ENCODE peak calls at places on chromosome 15, in nine cellular contexts. One of them, this sample, is unnamed.

GRCh38 chr15:59622289-59622688 is 10.7 kb downstream of the GCNT3 start:
- DNase-seq in stomach: peak; percentile 66
- DNase-seq in stimulated activated CD4-positive, alpha-beta T cell treated with anti-CD3 and anti-CD28 coated beads, Interleukin-4, amount 100 ng/mL, for 1 hour: peak; percentile 32
- DNase-seq in activated gamma-delta T cell treated with Interleukin-2 at 50 U/mL for 16 hours: peak; percentile 6
- DNase-seq in stimulated activated effector memory CD8-positive, alpha-beta T cell treated with anti-CD3 and anti-CD28 coated beads, Interleukin-12 subunit alpha, Interleukin-12 subunit beta, amount 100 ng/mL, for 72 hours: peak; percentile 75
- DNase-seq in nephron progenitor cell: peak; percentile 53
- DNase-seq in glutamatergic neuron: peak; percentile 65
- DNase-seq in NCI-H1436: peak; percentile 7
- DNase-seq in C1 segment of cervical spinal cord: no peak
- DNase-seq in this sample: peak; percentile 76

GRCh38 chr15:69623521-69624513 is 171.2 kb downstream of the RPLP1 start:
- DNase-seq in glutamatergic neuron: no peak
- DNase-seq in stomach: no peak
- DNase-seq in nephron progenitor cell: no peak
- DNase-seq in C1 segment of cervical spinal cord: no peak
- DNase-seq in activated gamma-delta T cell treated with Interleukin-2 at 50 U/mL for 16 hours: no peak
- DNase-seq in stimulated activated CD4-positive, alpha-beta T cell treated with anti-CD3 and anti-CD28 coated beads, Interleukin-4, amount 100 ng/mL, for 1 hour: no peak
- DNase-seq in stimulated activated effector memory CD8-positive, alpha-beta T cell treated with anti-CD3 and anti-CD28 coated beads, Interleukin-12 subunit alpha, Interleukin-12 subunit beta, amount 100 ng/mL, for 72 hours: peak; percentile 41
- DNase-seq in NCI-H1436: no peak
- DNase-seq in this sample: peak; percentile 22

GRCh38 chr15:68630205-68630555 is 51.4 kb downstream of the CORO2B start:
- DNase-seq in stimulated activated effector memory CD8-positive, alpha-beta T cell treated with anti-CD3 and anti-CD28 coated beads, Interleukin-12 subunit alpha, Interleukin-12 subunit beta, amount 100 ng/mL, for 72 hours: no peak
- DNase-seq in nephron progenitor cell: no peak
- DNase-seq in NCI-H1436: no peak
- DNase-seq in glutamatergic neuron: no peak
- DNase-seq in stimulated activated CD4-positive, alpha-beta T cell treated with anti-CD3 and anti-CD28 coated beads, Interleukin-4, amount 100 ng/mL, for 1 hour: no peak
- DNase-seq in activated gamma-delta T cell treated with Interleukin-2 at 50 U/mL for 16 hours: no peak
- DNase-seq in C1 segment of cervical spinal cord: no peak
- DNase-seq in stomach: no peak
- DNase-seq in this sample: no peak

GRCh38 chr15:51311510-51311909 is 26.9 kb downstream of the CYP19A1 start:
- DNase-seq in glutamatergic neuron: no peak
- DNase-seq in nephron progenitor cell: no peak
- DNase-seq in stomach: no peak
- DNase-seq in C1 segment of cervical spinal cord: no peak
- DNase-seq in activated gamma-delta T cell treated with Interleukin-2 at 50 U/mL for 16 hours: no peak
- DNase-seq in stimulated activated CD4-positive, alpha-beta T cell treated with anti-CD3 and anti-CD28 coated beads, Interleukin-4, amount 100 ng/mL, for 1 hour: no peak
- DNase-seq in stimulated activated effector memory CD8-positive, alpha-beta T cell treated with anti-CD3 and anti-CD28 coated beads, Interleukin-12 subunit alpha, Interleukin-12 subunit beta, amount 100 ng/mL, for 72 hours: no peak
- DNase-seq in NCI-H1436: no peak
- DNase-seq in this sample: no peak

GRCh38 chr15:41894791-41895463 is 1.1 kb upstream of the SPTBN5 start:
- DNase-seq in stimulated activated CD4-positive, alpha-beta T cell treated with anti-CD3 and anti-CD28 coated beads, Interleukin-4, amount 100 ng/mL, for 1 hour: peak; percentile 67
- DNase-seq in stimulated activated effector memory CD8-positive, alpha-beta T cell treated with anti-CD3 and anti-CD28 coated beads, Interleukin-12 subunit alpha, Interleukin-12 subunit beta, amount 100 ng/mL, for 72 hours: peak; percentile 85
- DNase-seq in activated gamma-delta T cell treated with Interleukin-2 at 50 U/mL for 16 hours: peak; percentile 93
- DNase-seq in stomach: peak; percentile 68
- DNase-seq in nephron progenitor cell: no peak
- DNase-seq in C1 segment of cervical spinal cord: peak; percentile 6
- DNase-seq in glutamatergic neuron: no peak
- DNase-seq in NCI-H1436: peak; percentile 9
- DNase-seq in this sample: peak; percentile 60

GRCh38 chr15:27817258-27817657 is 281.9 kb downstream of the OCA2 start:
- DNase-seq in stimulated activated CD4-positive, alpha-beta T cell treated with anti-CD3 and anti-CD28 coated beads, Interleukin-4, amount 100 ng/mL, for 1 hour: no peak
- DNase-seq in nephron progenitor cell: no peak
- DNase-seq in activated gamma-delta T cell treated with Interleukin-2 at 50 U/mL for 16 hours: no peak
- DNase-seq in stimulated activated effector memory CD8-positive, alpha-beta T cell treated with anti-CD3 and anti-CD28 coated beads, Interleukin-12 subunit alpha, Interleukin-12 subunit beta, amount 100 ng/mL, for 72 hours: no peak
- DNase-seq in glutamatergic neuron: no peak
- DNase-seq in NCI-H1436: no peak
- DNase-seq in C1 segment of cervical spinal cord: no peak
- DNase-seq in stomach: no peak
- DNase-seq in this sample: no peak

GRCh38 chr15:31080618-31081017 is 20.9 kb downstream of the TRPM1 start:
- DNase-seq in glutamatergic neuron: peak; percentile 80
- DNase-seq in activated gamma-delta T cell treated with Interleukin-2 at 50 U/mL for 16 hours: no peak
- DNase-seq in stomach: peak; percentile 81
- DNase-seq in stimulated activated effector memory CD8-positive, alpha-beta T cell treated with anti-CD3 and anti-CD28 coated beads, Interleukin-12 subunit alpha, Interleukin-12 subunit beta, amount 100 ng/mL, for 72 hours: no peak
- DNase-seq in NCI-H1436: no peak
- DNase-seq in stimulated activated CD4-positive, alpha-beta T cell treated with anti-CD3 and anti-CD28 coated beads, Interleukin-4, amount 100 ng/mL, for 1 hour: peak; percentile 27
- DNase-seq in C1 segment of cervical spinal cord: no peak
- DNase-seq in nephron progenitor cell: peak; percentile 84
- DNase-seq in this sample: peak; percentile 41

GRCh38 chr15:89472785-89473256 is 23.6 kb downstream of the RHCG start:
- DNase-seq in stimulated activated effector memory CD8-positive, alpha-beta T cell treated with anti-CD3 and anti-CD28 coated beads, Interleukin-12 subunit alpha, Interleukin-12 subunit beta, amount 100 ng/mL, for 72 hours: peak; percentile 74
- DNase-seq in glutamatergic neuron: peak; percentile 88
- DNase-seq in nephron progenitor cell: peak; percentile 85
- DNase-seq in NCI-H1436: peak; percentile 56
- DNase-seq in C1 segment of cervical spinal cord: peak; percentile 5
- DNase-seq in activated gamma-delta T cell treated with Interleukin-2 at 50 U/mL for 16 hours: no peak
- DNase-seq in stomach: peak; percentile 28
- DNase-seq in stimulated activated CD4-positive, alpha-beta T cell treated with anti-CD3 and anti-CD28 coated beads, Interleukin-4, amount 100 ng/mL, for 1 hour: peak; percentile 25
- DNase-seq in this sample: peak; percentile 46

GRCh38 chr15:81419304-81419943 is 45.4 kb upstream of the TMC3 start:
- DNase-seq in nephron progenitor cell: peak; percentile 36
- DNase-seq in stimulated activated effector memory CD8-positive, alpha-beta T cell treated with anti-CD3 and anti-CD28 coated beads, Interleukin-12 subunit alpha, Interleukin-12 subunit beta, amount 100 ng/mL, for 72 hours: no peak
- DNase-seq in NCI-H1436: no peak
- DNase-seq in stomach: no peak
- DNase-seq in C1 segment of cervical spinal cord: no peak
- DNase-seq in activated gamma-delta T cell treated with Interleukin-2 at 50 U/mL for 16 hours: no peak
- DNase-seq in stimulated activated CD4-positive, alpha-beta T cell treated with anti-CD3 and anti-CD28 coated beads, Interleukin-4, amount 100 ng/mL, for 1 hour: no peak
- DNase-seq in glutamatergic neuron: no peak
- DNase-seq in this sample: no peak

GRCh38 chr15:66862111-66862815 is 160.2 kb downstream of the SMAD6 start:
- DNase-seq in C1 segment of cervical spinal cord: no peak
- DNase-seq in stimulated activated CD4-positive, alpha-beta T cell treated with anti-CD3 and anti-CD28 coated beads, Interleukin-4, amount 100 ng/mL, for 1 hour: no peak
- DNase-seq in stimulated activated effector memory CD8-positive, alpha-beta T cell treated with anti-CD3 and anti-CD28 coated beads, Interleukin-12 subunit alpha, Interleukin-12 subunit beta, amount 100 ng/mL, for 72 hours: no peak
- DNase-seq in nephron progenitor cell: no peak
- DNase-seq in NCI-H1436: no peak
- DNase-seq in activated gamma-delta T cell treated with Interleukin-2 at 50 U/mL for 16 hours: no peak
- DNase-seq in glutamatergic neuron: no peak
- DNase-seq in stomach: no peak
- DNase-seq in this sample: no peak

GRCh38 chr15:59237119-59237853 is 30.6 kb downstream of the LDHAL6B start:
- DNase-seq in stomach: no peak
- DNase-seq in stimulated activated effector memory CD8-positive, alpha-beta T cell treated with anti-CD3 and anti-CD28 coated beads, Interleukin-12 subunit alpha, Interleukin-12 subunit beta, amount 100 ng/mL, for 72 hours: no peak
- DNase-seq in stimulated activated CD4-positive, alpha-beta T cell treated with anti-CD3 and anti-CD28 coated beads, Interleukin-4, amount 100 ng/mL, for 1 hour: no peak
- DNase-seq in C1 segment of cervical spinal cord: no peak
- DNase-seq in NCI-H1436: no peak
- DNase-seq in activated gamma-delta T cell treated with Interleukin-2 at 50 U/mL for 16 hours: no peak
- DNase-seq in nephron progenitor cell: no peak
- DNase-seq in glutamatergic neuron: no peak
- DNase-seq in this sample: no peak

GRCh38 chr15:52379395-52380111 is 83.9 kb upstream of the MYO5C start:
- DNase-seq in nephron progenitor cell: no peak
- DNase-seq in stimulated activated effector memory CD8-positive, alpha-beta T cell treated with anti-CD3 and anti-CD28 coated beads, Interleukin-12 subunit alpha, Interleukin-12 subunit beta, amount 100 ng/mL, for 72 hours: peak; percentile 73
- DNase-seq in stomach: no peak
- DNase-seq in stimulated activated CD4-positive, alpha-beta T cell treated with anti-CD3 and anti-CD28 coated beads, Interleukin-4, amount 100 ng/mL, for 1 hour: no peak
- DNase-seq in NCI-H1436: no peak
- DNase-seq in C1 segment of cervical spinal cord: no peak
- DNase-seq in activated gamma-delta T cell treated with Interleukin-2 at 50 U/mL for 16 hours: no peak
- DNase-seq in glutamatergic neuron: no peak
- DNase-seq in this sample: no peak

GRCh38 chr15:24848050-24848449 is 106.7 kb upstream of the SNRPN start:
- DNase-seq in nephron progenitor cell: peak; percentile 51
- DNase-seq in activated gamma-delta T cell treated with Interleukin-2 at 50 U/mL for 16 hours: no peak
- DNase-seq in stimulated activated CD4-positive, alpha-beta T cell treated with anti-CD3 and anti-CD28 coated beads, Interleukin-4, amount 100 ng/mL, for 1 hour: no peak
- DNase-seq in C1 segment of cervical spinal cord: peak; percentile 56
- DNase-seq in glutamatergic neuron: peak; percentile 59
- DNase-seq in stomach: no peak
- DNase-seq in NCI-H1436: no peak
- DNase-seq in stimulated activated effector memory CD8-positive, alpha-beta T cell treated with anti-CD3 and anti-CD28 coated beads, Interleukin-12 subunit alpha, Interleukin-12 subunit beta, amount 100 ng/mL, for 72 hours: no peak
- DNase-seq in this sample: no peak

GRCh38 chr15:27884726-27885125 is 214.4 kb downstream of the OCA2 start:
- DNase-seq in activated gamma-delta T cell treated with Interleukin-2 at 50 U/mL for 16 hours: no peak
- DNase-seq in glutamatergic neuron: no peak
- DNase-seq in C1 segment of cervical spinal cord: no peak
- DNase-seq in stimulated activated effector memory CD8-positive, alpha-beta T cell treated with anti-CD3 and anti-CD28 coated beads, Interleukin-12 subunit alpha, Interleukin-12 subunit beta, amount 100 ng/mL, for 72 hours: no peak
- DNase-seq in stomach: no peak
- DNase-seq in nephron progenitor cell: no peak
- DNase-seq in NCI-H1436: no peak
- DNase-seq in stimulated activated CD4-positive, alpha-beta T cell treated with anti-CD3 and anti-CD28 coated beads, Interleukin-4, amount 100 ng/mL, for 1 hour: no peak
- DNase-seq in this sample: no peak

GRCh38 chr15:32033186-32033890 is 3.0 kb downstream of the CHRNA7 start:
- DNase-seq in stimulated activated effector memory CD8-positive, alpha-beta T cell treated with anti-CD3 and anti-CD28 coated beads, Interleukin-12 subunit alpha, Interleukin-12 subunit beta, amount 100 ng/mL, for 72 hours: no peak
- DNase-seq in stimulated activated CD4-positive, alpha-beta T cell treated with anti-CD3 and anti-CD28 coated beads, Interleukin-4, amount 100 ng/mL, for 1 hour: no peak
- DNase-seq in nephron progenitor cell: no peak
- DNase-seq in stomach: peak; percentile 53
- DNase-seq in activated gamma-delta T cell treated with Interleukin-2 at 50 U/mL for 16 hours: no peak
- DNase-seq in glutamatergic neuron: no peak
- DNase-seq in C1 segment of cervical spinal cord: no peak
- DNase-seq in NCI-H1436: no peak
- DNase-seq in this sample: no peak

GRCh38 chr15:29776859-29777258 is 45.4 kb downstream of the TJP1 start:
- DNase-seq in C1 segment of cervical spinal cord: no peak
- DNase-seq in nephron progenitor cell: no peak
- DNase-seq in stimulated activated CD4-positive, alpha-beta T cell treated with anti-CD3 and anti-CD28 coated beads, Interleukin-4, amount 100 ng/mL, for 1 hour: no peak
- DNase-seq in stimulated activated effector memory CD8-positive, alpha-beta T cell treated with anti-CD3 and anti-CD28 coated beads, Interleukin-12 subunit alpha, Interleukin-12 subunit beta, amount 100 ng/mL, for 72 hours: no peak
- DNase-seq in NCI-H1436: no peak
- DNase-seq in activated gamma-delta T cell treated with Interleukin-2 at 50 U/mL for 16 hours: no peak
- DNase-seq in glutamatergic neuron: no peak
- DNase-seq in stomach: no peak
- DNase-seq in this sample: no peak

GRCh38 chr15:80866936-80867335 is 87.8 kb downstream of the CEMIP start:
- DNase-seq in NCI-H1436: peak; percentile 10
- DNase-seq in stimulated activated effector memory CD8-positive, alpha-beta T cell treated with anti-CD3 and anti-CD28 coated beads, Interleukin-12 subunit alpha, Interleukin-12 subunit beta, amount 100 ng/mL, for 72 hours: no peak
- DNase-seq in activated gamma-delta T cell treated with Interleukin-2 at 50 U/mL for 16 hours: no peak
- DNase-seq in C1 segment of cervical spinal cord: no peak
- DNase-seq in nephron progenitor cell: no peak
- DNase-seq in stomach: no peak
- DNase-seq in glutamatergic neuron: no peak
- DNase-seq in stimulated activated CD4-positive, alpha-beta T cell treated with anti-CD3 and anti-CD28 coated beads, Interleukin-4, amount 100 ng/mL, for 1 hour: no peak
- DNase-seq in this sample: no peak

GRCh38 chr15:101369676-101370075 is 74.6 kb upstream of the SNRPA1 start:
- DNase-seq in C1 segment of cervical spinal cord: no peak
- DNase-seq in stimulated activated CD4-positive, alpha-beta T cell treated with anti-CD3 and anti-CD28 coated beads, Interleukin-4, amount 100 ng/mL, for 1 hour: no peak
- DNase-seq in stomach: no peak
- DNase-seq in glutamatergic neuron: no peak
- DNase-seq in NCI-H1436: no peak
- DNase-seq in stimulated activated effector memory CD8-positive, alpha-beta T cell treated with anti-CD3 and anti-CD28 coated beads, Interleukin-12 subunit alpha, Interleukin-12 subunit beta, amount 100 ng/mL, for 72 hours: no peak
- DNase-seq in activated gamma-delta T cell treated with Interleukin-2 at 50 U/mL for 16 hours: no peak
- DNase-seq in nephron progenitor cell: no peak
- DNase-seq in this sample: no peak

GRCh38 chr15:100439566-100439965 is 89.2 kb downstream of the CERS3 start:
- DNase-seq in stomach: no peak
- DNase-seq in stimulated activated CD4-positive, alpha-beta T cell treated with anti-CD3 and anti-CD28 coated beads, Interleukin-4, amount 100 ng/mL, for 1 hour: no peak
- DNase-seq in NCI-H1436: no peak
- DNase-seq in C1 segment of cervical spinal cord: no peak
- DNase-seq in activated gamma-delta T cell treated with Interleukin-2 at 50 U/mL for 16 hours: no peak
- DNase-seq in stimulated activated effector memory CD8-positive, alpha-beta T cell treated with anti-CD3 and anti-CD28 coated beads, Interleukin-12 subunit alpha, Interleukin-12 subunit beta, amount 100 ng/mL, for 72 hours: no peak
- DNase-seq in nephron progenitor cell: no peak
- DNase-seq in glutamatergic neuron: no peak
- DNase-seq in this sample: no peak

GRCh38 chr15:65245096-65245849 is 34.0 kb upstream of the CILP start:
- DNase-seq in stimulated activated effector memory CD8-positive, alpha-beta T cell treated with anti-CD3 and anti-CD28 coated beads, Interleukin-12 subunit alpha, Interleukin-12 subunit beta, amount 100 ng/mL, for 72 hours: no peak
- DNase-seq in nephron progenitor cell: no peak
- DNase-seq in activated gamma-delta T cell treated with Interleukin-2 at 50 U/mL for 16 hours: no peak
- DNase-seq in glutamatergic neuron: no peak
- DNase-seq in NCI-H1436: no peak
- DNase-seq in C1 segment of cervical spinal cord: no peak
- DNase-seq in stomach: no peak
- DNase-seq in stimulated activated CD4-positive, alpha-beta T cell treated with anti-CD3 and anti-CD28 coated beads, Interleukin-4, amount 100 ng/mL, for 1 hour: no peak
- DNase-seq in this sample: peak; percentile 20

GRCh38 chr15:75024102-75024636 is 779 bp downstream of the PPCDC start:
- DNase-seq in stomach: no peak
- DNase-seq in nephron progenitor cell: no peak
- DNase-seq in NCI-H1436: peak; percentile 3
- DNase-seq in activated gamma-delta T cell treated with Interleukin-2 at 50 U/mL for 16 hours: no peak
- DNase-seq in C1 segment of cervical spinal cord: peak; percentile 36
- DNase-seq in stimulated activated CD4-positive, alpha-beta T cell treated with anti-CD3 and anti-CD28 coated beads, Interleukin-4, amount 100 ng/mL, for 1 hour: no peak
- DNase-seq in stimulated activated effector memory CD8-positive, alpha-beta T cell treated with anti-CD3 and anti-CD28 coated beads, Interleukin-12 subunit alpha, Interleukin-12 subunit beta, amount 100 ng/mL, for 72 hours: peak; percentile 54
- DNase-seq in glutamatergic neuron: no peak
- DNase-seq in this sample: no peak

GRCh38 chr15:48581221-48581620 is 64.3 kb downstream of the FBN1 start:
- DNase-seq in stimulated activated CD4-positive, alpha-beta T cell treated with anti-CD3 and anti-CD28 coated beads, Interleukin-4, amount 100 ng/mL, for 1 hour: no peak
- DNase-seq in C1 segment of cervical spinal cord: no peak
- DNase-seq in stimulated activated effector memory CD8-positive, alpha-beta T cell treated with anti-CD3 and anti-CD28 coated beads, Interleukin-12 subunit alpha, Interleukin-12 subunit beta, amount 100 ng/mL, for 72 hours: no peak
- DNase-seq in glutamatergic neuron: no peak
- DNase-seq in NCI-H1436: no peak
- DNase-seq in stomach: no peak
- DNase-seq in activated gamma-delta T cell treated with Interleukin-2 at 50 U/mL for 16 hours: no peak
- DNase-seq in nephron progenitor cell: no peak
- DNase-seq in this sample: no peak

GRCh38 chr15:39415634-39416033 is 165.2 kb upstream of the THBS1 start:
- DNase-seq in glutamatergic neuron: no peak
- DNase-seq in activated gamma-delta T cell treated with Interleukin-2 at 50 U/mL for 16 hours: no peak
- DNase-seq in C1 segment of cervical spinal cord: no peak
- DNase-seq in NCI-H1436: no peak
- DNase-seq in stimulated activated effector memory CD8-positive, alpha-beta T cell treated with anti-CD3 and anti-CD28 coated beads, Interleukin-12 subunit alpha, Interleukin-12 subunit beta, amount 100 ng/mL, for 72 hours: no peak
- DNase-seq in stomach: no peak
- DNase-seq in nephron progenitor cell: no peak
- DNase-seq in stimulated activated CD4-positive, alpha-beta T cell treated with anti-CD3 and anti-CD28 coated beads, Interleukin-4, amount 100 ng/mL, for 1 hour: no peak
- DNase-seq in this sample: no peak

GRCh38 chr15:92984161-92984560 is 84.0 kb downstream of the CHD2 start:
- DNase-seq in NCI-H1436: no peak
- DNase-seq in C1 segment of cervical spinal cord: no peak
- DNase-seq in stomach: no peak
- DNase-seq in nephron progenitor cell: no peak
- DNase-seq in stimulated activated CD4-positive, alpha-beta T cell treated with anti-CD3 and anti-CD28 coated beads, Interleukin-4, amount 100 ng/mL, for 1 hour: no peak
- DNase-seq in stimulated activated effector memory CD8-positive, alpha-beta T cell treated with anti-CD3 and anti-CD28 coated beads, Interleukin-12 subunit alpha, Interleukin-12 subunit beta, amount 100 ng/mL, for 72 hours: no peak
- DNase-seq in glutamatergic neuron: no peak
- DNase-seq in activated gamma-delta T cell treated with Interleukin-2 at 50 U/mL for 16 hours: no peak
- DNase-seq in this sample: no peak

GRCh38 chr15:38895326-38896282 is 331.0 kb upstream of the RASGRP1 start:
- DNase-seq in C1 segment of cervical spinal cord: no peak
- DNase-seq in stimulated activated CD4-positive, alpha-beta T cell treated with anti-CD3 and anti-CD28 coated beads, Interleukin-4, amount 100 ng/mL, for 1 hour: no peak
- DNase-seq in activated gamma-delta T cell treated with Interleukin-2 at 50 U/mL for 16 hours: no peak
- DNase-seq in stimulated activated effector memory CD8-positive, alpha-beta T cell treated with anti-CD3 and anti-CD28 coated beads, Interleukin-12 subunit alpha, Interleukin-12 subunit beta, amount 100 ng/mL, for 72 hours: no peak
- DNase-seq in NCI-H1436: no peak
- DNase-seq in stomach: no peak
- DNase-seq in nephron progenitor cell: no peak
- DNase-seq in glutamatergic neuron: no peak
- DNase-seq in this sample: no peak

GRCh38 chr15:90529369-90530249 is at the start of gene CRTC3:
- DNase-seq in glutamatergic neuron: peak; percentile 63
- DNase-seq in nephron progenitor cell: peak; percentile 64
- DNase-seq in NCI-H1436: peak; percentile 16
- DNase-seq in stimulated activated effector memory CD8-positive, alpha-beta T cell treated with anti-CD3 and anti-CD28 coated beads, Interleukin-12 subunit alpha, Interleukin-12 subunit beta, amount 100 ng/mL, for 72 hours: peak; percentile 84
- DNase-seq in stomach: peak; percentile 50
- DNase-seq in activated gamma-delta T cell treated with Interleukin-2 at 50 U/mL for 16 hours: peak; percentile 45
- DNase-seq in stimulated activated CD4-positive, alpha-beta T cell treated with anti-CD3 and anti-CD28 coated beads, Interleukin-4, amount 100 ng/mL, for 1 hour: peak; percentile 58
- DNase-seq in C1 segment of cervical spinal cord: peak; percentile 31
- DNase-seq in this sample: peak; percentile 38

GRCh38 chr15:89765694-89766093 is 10.4 kb upstream of the MESP2 start:
- DNase-seq in stomach: no peak
- DNase-seq in stimulated activated CD4-positive, alpha-beta T cell treated with anti-CD3 and anti-CD28 coated beads, Interleukin-4, amount 100 ng/mL, for 1 hour: no peak
- DNase-seq in stimulated activated effector memory CD8-positive, alpha-beta T cell treated with anti-CD3 and anti-CD28 coated beads, Interleukin-12 subunit alpha, Interleukin-12 subunit beta, amount 100 ng/mL, for 72 hours: no peak
- DNase-seq in C1 segment of cervical spinal cord: no peak
- DNase-seq in glutamatergic neuron: no peak
- DNase-seq in activated gamma-delta T cell treated with Interleukin-2 at 50 U/mL for 16 hours: no peak
- DNase-seq in nephron progenitor cell: no peak
- DNase-seq in NCI-H1436: no peak
- DNase-seq in this sample: no peak

GRCh38 chr15:98546325-98546724 is 102.0 kb upstream of the IGF1R start:
- DNase-seq in C1 segment of cervical spinal cord: no peak
- DNase-seq in stimulated activated effector memory CD8-positive, alpha-beta T cell treated with anti-CD3 and anti-CD28 coated beads, Interleukin-12 subunit alpha, Interleukin-12 subunit beta, amount 100 ng/mL, for 72 hours: no peak
- DNase-seq in stimulated activated CD4-positive, alpha-beta T cell treated with anti-CD3 and anti-CD28 coated beads, Interleukin-4, amount 100 ng/mL, for 1 hour: no peak
- DNase-seq in nephron progenitor cell: no peak
- DNase-seq in glutamatergic neuron: no peak
- DNase-seq in NCI-H1436: no peak
- DNase-seq in activated gamma-delta T cell treated with Interleukin-2 at 50 U/mL for 16 hours: no peak
- DNase-seq in stomach: no peak
- DNase-seq in this sample: no peak

GRCh38 chr15:59296181-59296617 is 76.5 kb downstream of the MYO1E start:
- DNase-seq in C1 segment of cervical spinal cord: no peak
- DNase-seq in stimulated activated CD4-positive, alpha-beta T cell treated with anti-CD3 and anti-CD28 coated beads, Interleukin-4, amount 100 ng/mL, for 1 hour: no peak
- DNase-seq in activated gamma-delta T cell treated with Interleukin-2 at 50 U/mL for 16 hours: no peak
- DNase-seq in nephron progenitor cell: peak; percentile 10
- DNase-seq in NCI-H1436: no peak
- DNase-seq in glutamatergic neuron: no peak
- DNase-seq in stimulated activated effector memory CD8-positive, alpha-beta T cell treated with anti-CD3 and anti-CD28 coated beads, Interleukin-12 subunit alpha, Interleukin-12 subunit beta, amount 100 ng/mL, for 72 hours: no peak
- DNase-seq in stomach: no peak
- DNase-seq in this sample: no peak

GRCh38 chr15:57762302-57762701 is 55.8 kb downstream of the POLR2M start:
- DNase-seq in C1 segment of cervical spinal cord: no peak
- DNase-seq in stimulated activated effector memory CD8-positive, alpha-beta T cell treated with anti-CD3 and anti-CD28 coated beads, Interleukin-12 subunit alpha, Interleukin-12 subunit beta, amount 100 ng/mL, for 72 hours: no peak
- DNase-seq in nephron progenitor cell: no peak
- DNase-seq in glutamatergic neuron: no peak
- DNase-seq in stomach: no peak
- DNase-seq in stimulated activated CD4-positive, alpha-beta T cell treated with anti-CD3 and anti-CD28 coated beads, Interleukin-4, amount 100 ng/mL, for 1 hour: no peak
- DNase-seq in activated gamma-delta T cell treated with Interleukin-2 at 50 U/mL for 16 hours: no peak
- DNase-seq in NCI-H1436: no peak
- DNase-seq in this sample: no peak

GRCh38 chr15:85792102-85792731 is 2.5 kb downstream of the KLHL25 start:
- DNase-seq in glutamatergic neuron: no peak
- DNase-seq in activated gamma-delta T cell treated with Interleukin-2 at 50 U/mL for 16 hours: no peak
- DNase-seq in nephron progenitor cell: no peak
- DNase-seq in stimulated activated CD4-positive, alpha-beta T cell treated with anti-CD3 and anti-CD28 coated beads, Interleukin-4, amount 100 ng/mL, for 1 hour: no peak
- DNase-seq in NCI-H1436: no peak
- DNase-seq in stimulated activated effector memory CD8-positive, alpha-beta T cell treated with anti-CD3 and anti-CD28 coated beads, Interleukin-12 subunit alpha, Interleukin-12 subunit beta, amount 100 ng/mL, for 72 hours: no peak
- DNase-seq in stomach: no peak
- DNase-seq in C1 segment of cervical spinal cord: no peak
- DNase-seq in this sample: no peak

This sample was measured in left colon.